ENCODE peak calls at places on chromosomes 1 and 21, in six cellular contexts. One of them, this sample, is unnamed.
A peak's percentile ranks its signal among the peaks of the same experiment; 100 is the strongest.

GRCh38 chr1:93346472-93346991 is 825 bp downstream of the DR1 start:
- DNase-seq in HCT116: no peak
- DNase-seq in neuronal stem cell: peak; percentile 18
- DNase-seq in fibroblast of lung: peak; percentile 30
- DNase-seq in H1: no peak
- DNase-seq in PC-3: peak; percentile 24
- DNase-seq in this sample: peak; percentile 49

GRCh38 chr1:44316231-44316759 is 38.8 kb downstream of the ERI3 start:
- DNase-seq in HCT116: no peak
- DNase-seq in neuronal stem cell: no peak
- DNase-seq in fibroblast of lung: peak; percentile 33
- DNase-seq in H1: no peak
- DNase-seq in PC-3: no peak
- DNase-seq in this sample: no peak

GRCh38 chr1:25590096-25590824 is 26.3 kb upstream of the MAN1C1 start:
- DNase-seq in HCT116: no peak
- DNase-seq in neuronal stem cell: no peak
- DNase-seq in fibroblast of lung: no peak
- DNase-seq in H1: no peak
- DNase-seq in PC-3: no peak
- DNase-seq in this sample: no peak

GRCh38 chr1:227899820-227900449 is 47.8 kb downstream of the WNT9A start:
- DNase-seq in HCT116: no peak
- DNase-seq in neuronal stem cell: no peak
- DNase-seq in fibroblast of lung: no peak
- DNase-seq in H1: peak; percentile 43
- DNase-seq in PC-3: no peak
- DNase-seq in this sample: no peak

GRCh38 chr1:19648689-19649088 is 4.6 kb downstream of the NBL1 start:
- DNase-seq in HCT116: peak; percentile 57
- DNase-seq in neuronal stem cell: no peak
- DNase-seq in fibroblast of lung: peak; percentile 19
- DNase-seq in H1: peak; percentile 90
- DNase-seq in PC-3: peak; percentile 51
- DNase-seq in this sample: no peak

GRCh38 chr1:165392634-165393571 is 36.4 kb upstream of the LMX1A start:
- DNase-seq in HCT116: peak; percentile 55
- DNase-seq in neuronal stem cell: peak; percentile 82
- DNase-seq in fibroblast of lung: peak; percentile 93
- DNase-seq in H1: peak; percentile 88
- DNase-seq in PC-3: peak; percentile 93
- DNase-seq in this sample: peak; percentile 87

GRCh38 chr21:40118527-40118926 is 251.3 kb downstream of the PCP4 start:
- DNase-seq in HCT116: no peak
- DNase-seq in neuronal stem cell: no peak
- DNase-seq in fibroblast of lung: peak; percentile 6
- DNase-seq in H1: no peak
- DNase-seq in PC-3: peak; percentile 5
- DNase-seq in this sample: peak; percentile 60

GRCh38 chr1:186864296-186864695 is 35.5 kb downstream of the PLA2G4A start:
- DNase-seq in HCT116: no peak
- DNase-seq in neuronal stem cell: no peak
- DNase-seq in fibroblast of lung: peak; percentile 47
- DNase-seq in H1: no peak
- DNase-seq in PC-3: peak; percentile 7
- DNase-seq in this sample: no peak

GRCh38 chr1:222974496-222974895 is 159.7 kb downstream of the DISP1 start:
- DNase-seq in HCT116: no peak
- DNase-seq in neuronal stem cell: no peak
- DNase-seq in fibroblast of lung: peak; percentile 96
- DNase-seq in H1: no peak
- DNase-seq in PC-3: peak; percentile 91
- DNase-seq in this sample: peak; percentile 61

GRCh38 chr1:31593770-31594632 is 17.7 kb downstream of the TINAGL1 start:
- DNase-seq in HCT116: peak; percentile 68
- DNase-seq in neuronal stem cell: peak; percentile 61
- DNase-seq in fibroblast of lung: peak; percentile 47
- DNase-seq in H1: peak; percentile 96
- DNase-seq in PC-3: peak; percentile 90
- DNase-seq in this sample: peak; percentile 73
- H3K4me2 ChIP-seq in HCT116: no peak overlapping the region
- H3K4me2 ChIP-seq in neuronal stem cell: no peak overlapping the region
- H3K4me2 ChIP-seq in fibroblast of lung: no peak overlapping the region
- H3K4me2 ChIP-seq in H1: peak overlapping the region; percentile 6
- H3K4me2 ChIP-seq in PC-3: no peak overlapping the region
- H3K4me2 ChIP-seq in this sample: no peak overlapping the region

DNA sequence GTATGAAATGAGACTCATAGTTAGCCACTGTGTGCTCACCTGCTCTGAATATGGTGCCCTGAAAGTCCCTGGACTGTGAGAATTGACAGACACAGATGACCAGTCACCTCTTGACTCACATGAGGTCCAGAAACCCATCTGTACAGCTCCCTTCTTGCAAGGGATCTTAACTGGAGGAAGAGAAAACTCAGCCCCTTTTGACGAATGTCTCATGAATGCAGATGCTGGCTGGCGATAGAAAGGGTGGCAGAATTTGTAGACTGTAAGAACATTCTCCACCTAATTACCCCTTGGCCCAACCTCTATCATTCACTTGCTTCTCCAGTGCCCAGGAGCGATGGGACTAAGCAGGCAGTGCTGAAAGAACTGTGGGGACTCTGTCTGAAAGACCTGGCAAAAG is 26.0 kb upstream of the IFNGR2 start:
- DNase-seq in HCT116: no peak
- DNase-seq in neuronal stem cell: no peak
- DNase-seq in fibroblast of lung: no peak
- DNase-seq in H1: no peak
- DNase-seq in PC-3: no peak
- DNase-seq in this sample: no peak
- H3K9ac ChIP-seq in HCT116: no peak overlapping the region
- H3K9ac ChIP-seq in neuronal stem cell: no peak overlapping the region
- H3K9ac ChIP-seq in fibroblast of lung: no peak overlapping the region
- H3K9ac ChIP-seq in H1: no peak overlapping the region
- H3K9ac ChIP-seq in PC-3: no peak overlapping the region
- H3K9ac ChIP-seq in this sample: no peak overlapping the region

GRCh38 chr1:234489692-234490065 is 10.7 kb upstream of the TARBP1 start:
- DNase-seq in HCT116: no peak
- DNase-seq in neuronal stem cell: no peak
- DNase-seq in fibroblast of lung: no peak
- DNase-seq in H1: no peak
- DNase-seq in PC-3: no peak
- DNase-seq in this sample: no peak

GRCh38 chr1:234490789-234491479 is 12.0 kb upstream of the TARBP1 start:
- DNase-seq in HCT116: no peak
- DNase-seq in neuronal stem cell: no peak
- DNase-seq in fibroblast of lung: no peak
- DNase-seq in H1: no peak
- DNase-seq in PC-3: no peak
- DNase-seq in this sample: no peak

GRCh38 chr1:234488954-234489691 is 10.1 kb upstream of the TARBP1 start:
- DNase-seq in HCT116: no peak
- DNase-seq in neuronal stem cell: no peak
- DNase-seq in fibroblast of lung: no peak
- DNase-seq in H1: no peak
- DNase-seq in PC-3: peak; percentile 10
- DNase-seq in this sample: no peak

GRCh38 chr1:234486858-234487830 is 8.2 kb upstream of the TARBP1 start:
- DNase-seq in HCT116: no peak
- DNase-seq in neuronal stem cell: peak; percentile 11
- DNase-seq in fibroblast of lung: peak; percentile 60
- DNase-seq in H1: no peak
- DNase-seq in PC-3: peak; percentile 71
- DNase-seq in this sample: peak; percentile 60

GRCh38 chr1:234488054-234488953 is 9.3 kb upstream of the TARBP1 start:
- DNase-seq in HCT116: no peak
- DNase-seq in neuronal stem cell: no peak
- DNase-seq in fibroblast of lung: no peak
- DNase-seq in H1: no peak
- DNase-seq in PC-3: no peak
- DNase-seq in this sample: peak; percentile 41
- H3K4me2 ChIP-seq in HCT116: no peak overlapping the region
- H3K4me2 ChIP-seq in neuronal stem cell: no peak overlapping the region
- H3K4me2 ChIP-seq in fibroblast of lung: no peak overlapping the region
- H3K4me2 ChIP-seq in H1: no peak overlapping the region
- H3K4me2 ChIP-seq in PC-3: no peak overlapping the region
- H3K4me2 ChIP-seq in this sample: no peak overlapping the region

GRCh38 chr1:180231506-180232420 is 1.7 kb downstream of the LHX4 start:
- DNase-seq in HCT116: peak; percentile 53
- DNase-seq in neuronal stem cell: no peak
- DNase-seq in fibroblast of lung: peak; percentile 38
- DNase-seq in H1: peak; percentile 77
- DNase-seq in PC-3: peak; percentile 43
- DNase-seq in this sample: peak; percentile 65
- H3K9ac ChIP-seq in HCT116: peak overlapping the region; percentile 46
- H3K9ac ChIP-seq in neuronal stem cell: no peak overlapping the region
- H3K9ac ChIP-seq in fibroblast of lung: no peak overlapping the region
- H3K9ac ChIP-seq in H1: no peak overlapping the region
- H3K9ac ChIP-seq in PC-3: no peak overlapping the region
- H3K9ac ChIP-seq in this sample: no peak overlapping the region

GRCh38 chr1:207910678-207911354 is at the start of gene CD34:
- DNase-seq in HCT116: no peak
- DNase-seq in neuronal stem cell: peak; percentile 23
- DNase-seq in fibroblast of lung: peak; percentile 40
- DNase-seq in H1: peak; percentile 72
- DNase-seq in PC-3: no peak
- DNase-seq in this sample: no peak
- H3K4me2 ChIP-seq in HCT116: no peak within 1 kb of the TSS
- H3K4me2 ChIP-seq in neuronal stem cell: peak within 1 kb of the TSS; percentile 68
- H3K4me2 ChIP-seq in fibroblast of lung: peak within 1 kb of the TSS; percentile 89
- H3K4me2 ChIP-seq in H1: peak within 1 kb of the TSS; percentile 74
- H3K4me2 ChIP-seq in PC-3: peak within 1 kb of the TSS; percentile 20
- H3K4me2 ChIP-seq in this sample: peak within 1 kb of the TSS; percentile 71

GRCh38 chr21:45029968-45030636 is 44.3 kb upstream of the ADARB1 start:
- DNase-seq in HCT116: no peak
- DNase-seq in neuronal stem cell: peak; percentile 74
- DNase-seq in fibroblast of lung: no peak
- DNase-seq in H1: peak; percentile 71
- DNase-seq in PC-3: no peak
- DNase-seq in this sample: no peak
- H3K9ac ChIP-seq in HCT116: no peak overlapping the region
- H3K9ac ChIP-seq in neuronal stem cell: no peak overlapping the region
- H3K9ac ChIP-seq in fibroblast of lung: no peak overlapping the region
- H3K9ac ChIP-seq in H1: no peak overlapping the region
- H3K9ac ChIP-seq in PC-3: no peak overlapping the region
- H3K9ac ChIP-seq in this sample: no peak overlapping the region

GRCh38 chr1:184276416-184276815 is 110.4 kb upstream of the C1orf21 start:
- DNase-seq in HCT116: no peak
- DNase-seq in neuronal stem cell: no peak
- DNase-seq in fibroblast of lung: no peak
- DNase-seq in H1: no peak
- DNase-seq in PC-3: no peak
- DNase-seq in this sample: no peak

GRCh38 chr1:184267747-184268146 is 119.1 kb upstream of the C1orf21 start:
- DNase-seq in HCT116: no peak
- DNase-seq in neuronal stem cell: no peak
- DNase-seq in fibroblast of lung: no peak
- DNase-seq in H1: no peak
- DNase-seq in PC-3: no peak
- DNase-seq in this sample: no peak

GRCh38 chr1:184270556-184270955 is 116.3 kb upstream of the C1orf21 start:
- DNase-seq in HCT116: no peak
- DNase-seq in neuronal stem cell: no peak
- DNase-seq in fibroblast of lung: peak; percentile 52
- DNase-seq in H1: no peak
- DNase-seq in PC-3: no peak
- DNase-seq in this sample: no peak

GRCh38 chr1:184272178-184272866 is 114.5 kb upstream of the C1orf21 start:
- DNase-seq in HCT116: no peak
- DNase-seq in neuronal stem cell: no peak
- DNase-seq in fibroblast of lung: peak; percentile 75
- DNase-seq in H1: no peak
- DNase-seq in PC-3: no peak
- DNase-seq in this sample: no peak
- H3K4me2 ChIP-seq in HCT116: no peak overlapping the region
- H3K4me2 ChIP-seq in neuronal stem cell: no peak overlapping the region
- H3K4me2 ChIP-seq in fibroblast of lung: no peak overlapping the region
- H3K4me2 ChIP-seq in H1: no peak overlapping the region
- H3K4me2 ChIP-seq in PC-3: no peak overlapping the region
- H3K4me2 ChIP-seq in this sample: no peak overlapping the region

DNA sequence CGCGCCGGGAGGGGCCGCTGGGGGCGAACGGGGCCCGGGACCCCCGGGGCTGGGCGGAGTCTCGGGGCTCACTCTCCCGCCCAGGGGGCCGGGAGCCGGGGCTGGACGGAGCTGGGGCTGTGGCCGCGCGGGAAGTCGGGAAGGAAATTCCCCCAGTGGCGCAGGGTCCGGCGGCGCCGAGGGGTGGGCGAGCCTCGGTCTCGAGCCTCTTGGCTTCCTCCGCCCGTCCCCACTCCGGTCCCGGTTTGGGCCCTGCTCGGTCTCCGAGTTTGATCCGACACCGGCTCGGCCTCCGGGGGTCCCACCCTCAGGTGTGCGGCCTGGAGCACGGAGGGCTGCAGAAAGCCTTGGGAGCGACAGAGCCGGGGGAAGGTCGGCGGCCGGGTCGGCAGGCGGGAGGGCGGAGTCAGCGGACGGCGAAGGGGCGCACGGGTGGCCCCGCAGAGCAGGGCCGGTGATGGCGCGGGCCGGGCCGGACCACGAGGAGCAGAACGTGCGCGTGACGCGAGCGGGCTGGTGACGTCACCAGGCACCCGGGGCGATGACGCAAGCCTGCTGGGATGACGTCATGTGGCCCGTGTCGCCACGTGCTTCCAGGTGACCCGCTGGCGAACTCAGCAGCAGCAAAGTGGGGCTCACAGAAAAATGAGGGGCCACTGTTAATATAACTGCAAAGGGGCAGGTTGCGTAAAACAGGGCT is 610 bp upstream of the HES4 start:
- DNase-seq in HCT116: peak; percentile 87
- DNase-seq in neuronal stem cell: peak; percentile 85
- DNase-seq in fibroblast of lung: peak; percentile 77
- DNase-seq in H1: peak; percentile 90
- DNase-seq in PC-3: peak; percentile 90
- DNase-seq in this sample: peak; percentile 76
- H3K9ac ChIP-seq in HCT116: peak overlapping the region; percentile 100
- H3K9ac ChIP-seq in neuronal stem cell: peak overlapping the region; percentile 97
- H3K9ac ChIP-seq in fibroblast of lung: peak overlapping the region; percentile 89
- H3K9ac ChIP-seq in H1: no peak overlapping the region
- H3K9ac ChIP-seq in PC-3: peak overlapping the region; percentile 97
- H3K9ac ChIP-seq in this sample: peak overlapping the region; percentile 40

DNA sequence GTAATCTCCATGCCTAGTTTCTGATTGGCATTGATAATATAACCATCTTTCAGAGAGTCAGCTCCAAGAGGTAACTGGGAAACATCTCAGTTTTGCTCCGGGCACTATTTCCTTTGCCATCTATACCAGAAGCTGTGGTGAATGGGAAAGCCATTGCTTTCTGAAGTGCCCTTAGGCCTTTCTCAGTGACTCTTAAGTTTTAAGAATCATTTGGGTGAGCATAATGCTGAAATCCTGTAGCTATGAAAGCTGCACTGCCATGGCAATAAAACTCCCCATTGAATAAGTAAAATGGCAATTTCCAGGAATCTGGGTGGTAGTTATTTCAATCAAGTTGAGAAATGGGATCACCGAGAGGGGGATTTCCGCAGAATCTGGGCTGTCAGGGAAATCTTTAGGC is 26.9 kb upstream of the MACF1 start:
- DNase-seq in HCT116: no peak
- DNase-seq in neuronal stem cell: no peak
- DNase-seq in fibroblast of lung: no peak
- DNase-seq in H1: no peak
- DNase-seq in PC-3: no peak
- DNase-seq in this sample: no peak
- H3K4me2 ChIP-seq in HCT116: peak overlapping the region; percentile 75
- H3K4me2 ChIP-seq in neuronal stem cell: no peak overlapping the region
- H3K4me2 ChIP-seq in fibroblast of lung: peak overlapping the region; percentile 23
- H3K4me2 ChIP-seq in H1: no peak overlapping the region
- H3K4me2 ChIP-seq in PC-3: peak overlapping the region; percentile 84
- H3K4me2 ChIP-seq in this sample: peak overlapping the region; percentile 75

This sample was measured in mammary epithelial cell.